ENCODE peak calls at places on chromosomes 13 and 19, in nine cellular contexts. W, V, H, T, S, D, Y, O and X are unnamed samples.

GRCh38 chr13:42360046-42360445 is 88.1 kb downstream of the AKAP11 start:
- DNase-seq in H (no peak), T (no peak), W (no peak), D (no peak), V (no peak), Y (no peak), S (no peak), O (no peak), X (no peak)

GRCh38 chr13:89199138-89199537 is 1528.0 kb downstream of the SLITRK5 start:
- DNase-seq in H (no peak), T (peak), D (no peak), S (no peak), Y (no peak), O (no peak), V (no peak), W (no peak), X (no peak)

GRCh38 chr19:31232220-31232619 is 117.0 kb downstream of the TSHZ3 start:
- DNase-seq in H (peak), W (no peak), V (no peak), O (no peak), Y (no peak), D (peak), S (no peak), T (no peak), X (no peak)

GRCh38 chr13:30880756-30881155 is 25.3 kb upstream of the MEDAG start:
- DNase-seq in D (peak), S (no peak), V (no peak), H (no peak), W (no peak), T (no peak), Y (no peak), O (peak), X (no peak)

GRCh38 chr19:39325778-39326680 is 5.4 kb upstream of the LRFN1 start:
- DNase-seq in T (no peak), Y (no peak), D (no peak), H (no peak), S (no peak), W (peak), V (peak), O (peak), X (no peak)

GRCh38 chr19:10001899-10002298 is 8.4 kb downstream of the COL5A3 start:
- DNase-seq in T (no peak), O (no peak), V (peak), W (peak), H (no peak), D (no peak), Y (peak), S (no peak), X (no peak)

GRCh38 chr19:55385236-55385748 is 440 bp upstream of the RPL28 start:
- DNase-seq in H (peak), V (peak), W (peak), O (peak), T (peak), S (peak), Y (peak), D (peak), X (peak)

GRCh38 chr19:42357290-42357689 is 31.9 kb downstream of the MEGF8 start:
- DNase-seq in D (no peak), V (no peak), T (no peak), O (no peak), S (no peak), W (no peak), Y (no peak), H (no peak), X (no peak)

GRCh38 chr13:75717525-75717924 is 81.4 kb downstream of the LMO7 start:
- DNase-seq in D (no peak), T (no peak), W (no peak), Y (no peak), H (no peak), S (no peak), O (no peak), V (no peak), X (no peak)

GRCh38 chr19:14507704-14508246 is 10.4 kb downstream of the DNAJB1 start:
- DNase-seq in W (no peak), O (peak), Y (no peak), T (no peak), H (peak), V (no peak), D (peak), S (no peak), X (no peak)

GRCh38 chr19:46513461-46514236 is 18.0 kb upstream of the PNMA8B start:
- DNase-seq in W (peak), H (peak), D (peak), V (peak), T (peak), Y (peak), O (peak), S (peak), X (no peak)

GRCh38 chr19:27772059-27772458 is 1440.9 kb downstream of the UQCRFS1 start:
- DNase-seq in D (no peak), T (no peak), Y (no peak), H (no peak), W (no peak), O (no peak), V (no peak), S (no peak), X (no peak)

GRCh38 chr19:15427991-15428471 is 9.2 kb upstream of the AKAP8L start:
- DNase-seq in D (no peak), O (no peak), W (no peak), Y (no peak), S (no peak), V (no peak), H (no peak), T (no peak), X (no peak)

GRCh38 chr19:17333611-17334413 is 843 bp downstream of the ANO8 start:
- DNase-seq in O (peak), S (peak), W (no peak), T (no peak), Y (no peak), H (no peak), V (peak), D (peak), X (peak)

GRCh38 chr19:45404557-45405434 is at the start of gene PPP1R13L:
- DNase-seq in V (peak), D (peak), S (peak), O (no peak), H (peak), T (peak), W (peak), Y (peak), X (peak)

GRCh38 chr13:24187185-24187584 is 26.7 kb downstream of the SPATA13 start:
- DNase-seq in V (no peak), O (peak), D (peak), W (no peak), T (no peak), S (no peak), Y (no peak), H (no peak), X (no peak)

GRCh38 chr19:33234736-33235135 is 9.1 kb upstream of the SLC7A10 start:
- DNase-seq in Y (no peak), V (no peak), W (no peak), T (no peak), S (no peak), H (no peak), D (no peak), O (no peak), X (no peak)

GRCh38 chr19:898663-899062 is 5.4 kb downstream of the RNU6-9 start:
- DNase-seq in D (no peak), V (no peak), W (peak), T (no peak), S (no peak), O (no peak), Y (no peak), H (no peak), X (no peak)